ENCODE peak calls at places on chromosomes 1 and 21, in ten cellular contexts. A is NB4, N is erythroblast, G is body of pancreas, D is transverse colon, I is HCT116, F is stomach, W is prostate gland, Q is vagina, S is adrenal gland. O is an unnamed sample.

GRCh38 chr1:96559707-96560588 is 161.6 kb upstream of the PTBP2 start:
- DNase-seq in A (peak), N (no peak), G (peak), D (no peak), I (no peak), F (no peak), W (no peak), Q (no peak), S (peak), O (peak)

GRCh38 chr1:36885537-36886441 is 148.5 kb downstream of the GRIK3 start:
- DNase-seq in A (no peak), N (no peak), G (no peak), D (no peak), I (no peak), F (peak), W (peak), Q (peak), S (no peak), O (no peak)

GRCh38 chr1:15168479-15168878 is 14.9 kb downstream of the TMEM51 start:
- DNase-seq in A (no peak), N (no peak), G (peak), D (no peak), I (no peak), F (no peak), W (no peak), Q (no peak), S (peak), O (peak)

GRCh38 chr1:230137328-230137815 is 70.3 kb downstream of the GALNT2 start:
- DNase-seq in A (no peak), N (peak), G (no peak), D (no peak), I (no peak), F (no peak), W (no peak), Q (no peak), S (no peak), O (no peak)

GRCh38 chr1:35441926-35442579 is 115.2 kb downstream of the KIAA0319L start:
- DNase-seq in A (no peak), N (no peak), G (no peak), D (no peak), I (no peak), F (no peak), W (no peak), Q (no peak), S (no peak), O (no peak)

GRCh38 chr21:20790113-20790512 is 208.1 kb upstream of the NCAM2 start:
- DNase-seq in A (no peak), N (no peak), G (no peak), D (no peak), I (no peak), F (no peak), W (no peak), Q (no peak), S (no peak), O (no peak)

GRCh38 chr1:89022167-89022959 is at the start of gene GBP3:
- DNase-seq in A (peak), N (peak), G (no peak), D (no peak), I (peak), F (no peak), W (no peak), Q (no peak), S (no peak), O (no peak)

GRCh38 chr1:228084325-228084724 is 1.8 kb downstream of the ARF1 start:
- DNase-seq in A (peak), N (peak), G (peak), D (no peak), I (no peak), F (no peak), W (no peak), Q (no peak), S (no peak), O (no peak)

GRCh38 chr1:181152892-181153633 is 64.6 kb downstream of the IER5 start:
- DNase-seq in A (peak), N (peak), G (peak), D (peak), I (no peak), F (peak), W (peak), Q (no peak), S (peak), O (no peak)

GRCh38 chr1:241677171-241677570 is 25.1 kb downstream of the WDR64 start:
- DNase-seq in A (no peak), N (no peak), G (no peak), D (no peak), I (no peak), F (no peak), W (no peak), Q (no peak), S (no peak), O (no peak)

GRCh38 chr1:74504125-74505065 is 8.0 kb downstream of the LRRC53 start:
- DNase-seq in A (peak), N (peak), G (peak), D (peak), I (peak), F (no peak), W (no peak), Q (no peak), S (peak), O (peak)

GRCh38 chr1:183284086-183284485 is 98.0 kb downstream of the LAMC2 start:
- DNase-seq in A (no peak), N (no peak), G (no peak), D (no peak), I (no peak), F (no peak), W (no peak), Q (no peak), S (no peak), O (no peak)

GRCh38 chr1:88398338-88398737 is 285.7 kb upstream of the PKN2 start:
- DNase-seq in A (no peak), N (no peak), G (no peak), D (no peak), I (peak), F (no peak), W (no peak), Q (no peak), S (no peak), O (no peak)

GRCh38 chr1:6569033-6569432 is 10.8 kb upstream of the ZBTB48 start:
- DNase-seq in A (no peak), N (no peak), G (no peak), D (no peak), I (no peak), F (no peak), W (no peak), Q (no peak), S (no peak), O (no peak)

GRCh38 chr1:239436286-239436685 is 49.9 kb downstream of the CHRM3 start:
- DNase-seq in A (no peak), N (no peak), G (no peak), D (no peak), I (no peak), F (no peak), W (no peak), Q (no peak), S (no peak), O (no peak)

GRCh38 chr1:157969693-157970485 is 23.6 kb upstream of the KIRREL1 start:
- DNase-seq in A (peak), N (peak), G (peak), D (peak), I (peak), F (no peak), W (no peak), Q (no peak), S (peak), O (peak)

GRCh38 chr1:100184536-100184935 is 6.5 kb upstream of the LRRC39 start:
- DNase-seq in A (peak), N (peak), G (no peak), D (no peak), I (no peak), F (no peak), W (no peak), Q (no peak), S (no peak), O (no peak)

GRCh38 chr1:157198619-157199420 is 60.6 kb upstream of the ETV3 start:
- DNase-seq in A (no peak), N (no peak), G (peak), D (no peak), I (no peak), F (no peak), W (no peak), Q (peak), S (no peak), O (no peak)

GRCh38 chr1:193031431-193031830 is 27.7 kb downstream of the UCHL5 start:
- DNase-seq in A (peak), N (peak), G (no peak), D (no peak), I (no peak), F (no peak), W (no peak), Q (no peak), S (no peak), O (no peak)

GRCh38 chr1:203547771-203548421 is 53.9 kb downstream of the OPTC start:
- DNase-seq in A (no peak), N (no peak), G (no peak), D (no peak), I (no peak), F (no peak), W (no peak), Q (no peak), S (no peak), O (no peak)

GRCh38 chr1:243924188-243924587 is 74.1 kb upstream of the AKT3 start:
- DNase-seq in A (no peak), N (no peak), G (no peak), D (no peak), I (no peak), F (no peak), W (no peak), Q (no peak), S (no peak), O (peak)

GRCh38 chr1:64398937-64399336 is 71.0 kb upstream of the CACHD1 start:
- DNase-seq in A (peak), N (no peak), G (no peak), D (no peak), I (no peak), F (no peak), W (no peak), Q (no peak), S (no peak), O (no peak)

GRCh38 chr1:6906783-6907182 is 121.5 kb downstream of the CAMTA1 start:
- DNase-seq in A (no peak), N (no peak), G (no peak), D (no peak), I (no peak), F (no peak), W (no peak), Q (no peak), S (no peak), O (no peak)

GRCh38 chr1:38953433-38953860 is 11.8 kb upstream of the RHBDL2 start:
- DNase-seq in A (no peak), N (peak), G (no peak), D (no peak), I (no peak), F (no peak), W (no peak), Q (no peak), S (no peak), O (no peak)

GRCh38 chr1:168089326-168089978 is 47.3 kb downstream of the GPR161 start:
- DNase-seq in A (no peak), N (no peak), G (no peak), D (peak), I (no peak), F (no peak), W (no peak), Q (no peak), S (no peak), O (no peak)

GRCh38 chr1:16375521-16376359 is 8.7 kb downstream of the SZRD1 start:
- DNase-seq in A (no peak), N (no peak), G (no peak), D (no peak), I (no peak), F (no peak), W (no peak), Q (no peak), S (peak), O (no peak)

GRCh38 chr21:40421121-40421520 is 425.8 kb downstream of the DSCAM start:
- DNase-seq in A (no peak), N (no peak), G (no peak), D (no peak), I (no peak), F (no peak), W (no peak), Q (no peak), S (no peak), O (no peak)

DNA sequence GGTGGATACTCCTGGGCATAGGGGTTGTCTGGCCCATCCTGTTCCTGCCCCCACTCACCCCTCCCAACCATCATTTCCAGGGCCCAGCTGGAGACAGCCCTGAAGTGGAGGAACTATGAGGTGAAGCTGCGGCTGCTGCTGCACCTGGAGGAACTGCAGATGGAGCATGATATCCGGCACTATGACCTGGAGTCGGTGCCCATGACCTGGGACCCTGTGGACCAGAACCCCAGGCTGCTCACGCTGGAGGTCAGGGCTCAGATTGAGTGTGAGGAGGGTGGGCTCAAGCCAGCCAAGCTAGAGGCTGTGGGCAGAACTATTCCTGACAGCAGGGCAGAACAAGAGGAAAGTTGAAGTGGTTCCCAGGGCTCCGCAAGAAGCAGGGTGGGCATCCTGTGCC is 14.2 kb downstream of the RHOC start:
- DNase-seq in A (no peak), N (no peak), G (no peak), D (no peak), I (no peak), F (no peak), W (no peak), Q (no peak), S (no peak), O (no peak)
- TF ChIP-seq POLR2A in A (no peak), N (no peak), G (no peak), D (no peak), I (no peak), F (no peak), W (no peak), Q (no peak), S (no peak), O (no peak)

DNA sequence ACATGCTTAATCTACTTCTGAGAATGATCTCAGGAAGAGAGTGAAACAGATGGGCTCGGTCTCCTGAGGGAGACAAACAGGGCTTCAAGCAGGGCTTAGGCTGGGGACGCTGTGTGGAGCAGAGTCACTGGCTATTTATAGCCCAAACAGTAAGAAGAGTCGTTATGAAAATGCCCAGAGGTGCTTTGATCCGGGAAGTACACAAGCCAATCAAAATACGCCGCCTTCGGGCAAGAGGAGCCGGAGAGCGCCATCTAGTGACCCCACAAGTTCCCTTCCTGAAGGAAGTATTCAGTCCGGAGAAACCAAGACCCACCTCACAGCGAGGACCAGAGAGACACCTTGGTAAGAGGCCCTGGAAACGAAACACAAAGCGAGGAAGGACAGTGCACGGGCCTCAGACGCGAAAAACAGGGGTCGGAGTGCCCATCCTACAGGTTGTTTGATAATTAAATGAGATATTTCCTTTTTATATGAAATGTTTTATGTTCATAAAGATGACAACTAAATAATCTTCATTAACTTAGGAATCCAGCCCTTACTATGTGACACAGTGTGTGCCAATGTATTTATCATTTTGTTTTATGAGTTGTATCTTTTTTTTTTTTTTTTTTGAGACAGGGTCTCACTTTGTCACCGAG is 25.0 kb upstream of the SCCPDH start:
- DNase-seq in A (peak), N (peak), G (peak), D (peak), I (peak), F (peak), W (peak), Q (no peak), S (peak), O (peak)
- TF ChIP-seq POLR2A in A (peak), N (no peak), G (no peak), D (no peak), I (no peak), F (no peak), W (no peak), Q (no peak), S (peak), O (no peak)

GRCh38 chr1:211132681-211133392 is 1.1 kb downstream of the KCNH1 start:
- DNase-seq in A (no peak), N (no peak), G (no peak), D (no peak), I (no peak), F (no peak), W (no peak), Q (no peak), S (no peak), O (no peak)

GRCh38 chr1:211126622-211127021 is 7.3 kb downstream of the KCNH1 start:
- DNase-seq in A (no peak), N (no peak), G (peak), D (no peak), I (no peak), F (no peak), W (no peak), Q (no peak), S (no peak), O (no peak)

GRCh38 chr1:211129790-211130189 is 4.2 kb downstream of the KCNH1 start:
- DNase-seq in A (no peak), N (no peak), G (no peak), D (no peak), I (no peak), F (no peak), W (no peak), Q (no peak), S (no peak), O (no peak)

DNA sequence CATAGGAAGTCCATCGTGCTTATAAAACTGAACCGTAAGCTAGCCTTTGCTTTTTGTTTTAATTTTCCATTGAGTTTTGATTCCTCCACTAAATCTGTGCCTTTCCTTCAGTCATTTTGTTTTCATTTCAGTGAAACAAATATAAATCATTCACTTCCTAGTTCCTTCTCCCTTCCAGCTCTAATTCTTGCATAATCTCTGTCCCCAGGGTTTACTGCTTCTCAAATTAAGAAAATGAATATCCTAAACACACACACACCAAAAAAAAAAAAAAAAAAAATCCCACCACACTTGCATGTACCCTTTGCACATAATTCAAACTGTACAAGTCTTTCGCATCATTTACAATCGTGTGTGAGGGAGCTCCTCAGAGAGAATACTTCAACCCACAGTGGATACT is 6.8 kb downstream of the KCNH1 start:
- DNase-seq in A (no peak), N (no peak), G (no peak), D (no peak), I (no peak), F (no peak), W (no peak), Q (no peak), S (no peak), O (no peak)
- TF ChIP-seq POLR2A in A (no peak), N (no peak), G (no peak), D (no peak), I (no peak), F (no peak), W (no peak), Q (no peak), S (no peak), O (no peak)

DNA sequence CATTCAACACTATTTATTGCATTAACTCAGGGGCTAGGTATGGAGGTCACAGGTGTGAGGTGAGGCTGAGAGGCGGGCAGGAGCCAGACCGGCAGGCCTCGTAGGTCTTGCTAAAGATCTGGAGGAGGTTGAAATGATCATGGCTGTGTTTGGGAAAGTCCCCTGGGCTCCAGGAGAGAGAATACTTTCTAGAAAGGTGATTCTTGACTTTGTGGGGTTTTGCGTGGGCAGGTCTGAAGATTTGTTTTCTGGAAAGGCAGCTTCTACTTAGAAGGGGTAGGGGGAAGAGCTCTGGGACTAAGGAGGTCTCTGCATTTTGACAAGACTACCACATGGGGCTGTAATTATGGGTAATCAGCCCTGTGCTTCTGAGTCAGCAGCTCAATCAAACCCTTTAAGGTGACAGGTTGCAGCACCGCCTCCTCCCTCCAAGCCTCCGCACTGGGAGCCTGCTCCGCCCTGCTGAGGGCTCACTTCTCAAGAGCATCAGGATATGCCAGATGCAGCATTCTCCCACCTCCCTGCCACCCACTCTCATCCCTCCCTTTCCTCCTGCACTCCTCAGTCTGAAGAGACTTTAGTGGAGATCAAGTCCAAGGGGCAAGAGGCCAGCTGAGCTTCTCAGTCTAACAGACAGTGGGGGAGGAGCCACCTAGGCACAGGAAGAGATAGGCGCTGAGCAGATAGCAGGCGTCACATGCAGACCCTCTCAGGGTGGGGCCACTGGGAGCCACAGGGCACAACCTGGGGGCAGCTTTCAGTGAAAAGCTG is 30.5 kb downstream of the SLC30A1 start:
- DNase-seq in A (no peak), N (peak), G (no peak), D (peak), I (no peak), F (no peak), W (no peak), Q (no peak), S (no peak), O (no peak)
- TF ChIP-seq POLR2A in A (no peak), N (no peak), G (no peak), D (no peak), I (no peak), F (no peak), W (no peak), Q (no peak), S (no peak), O (no peak)

GRCh38 chr1:117447661-117448060 is 80.4 kb downstream of the MAN1A2 start:
- DNase-seq in A (no peak), N (no peak), G (no peak), D (no peak), I (no peak), F (no peak), W (no peak), Q (no peak), S (no peak), O (no peak)
- TF ChIP-seq POLR2A in A (no peak), N (no peak), G (no peak), D (no peak), I (no peak), F (no peak), W (no peak), Q (no peak), S (no peak), O (no peak)

DNA sequence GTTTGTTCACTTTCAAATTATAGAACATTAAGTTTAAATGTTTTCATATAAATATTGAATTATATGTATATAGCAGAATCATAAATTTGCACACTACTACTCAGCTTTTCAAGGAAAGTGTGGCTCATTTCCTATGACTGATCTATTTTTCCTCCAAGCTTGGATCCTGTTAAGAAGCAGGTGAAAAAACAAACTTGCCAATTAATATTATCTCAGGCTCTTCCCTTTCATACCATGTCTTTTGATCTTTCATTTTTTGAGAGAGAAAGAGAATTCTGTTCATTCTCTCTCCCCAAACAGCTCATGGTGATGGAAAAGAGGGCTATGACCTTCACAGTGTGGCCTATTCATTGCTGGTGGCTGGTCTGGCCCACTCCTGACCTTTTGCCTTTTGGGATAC is 43.7 kb downstream of the SEC16B start:
- DNase-seq in A (no peak), N (no peak), G (no peak), D (no peak), I (no peak), F (no peak), W (no peak), Q (no peak), S (no peak), O (no peak)
- TF ChIP-seq POLR2A in A (no peak), N (no peak), G (no peak), D (no peak), I (no peak), F (no peak), W (no peak), Q (no peak), S (no peak), O (no peak)

O was measured in H54.